ENCODE peak calls at places on chromosome 4, in four cellular contexts. One of them, this sample, is unnamed.

GRCh38 chr4:138455097-138455496 is 212.9 kb upstream of the SLC7A11 start:
- DNase-seq in WTC11: no peak
- DNase-seq in HepG2: no peak
- DNase-seq in GM12878: no peak
- DNase-seq in this sample: no peak

GRCh38 chr4:40307627-40308497 is 27.3 kb upstream of the CHRNA9 start:
- DNase-seq in HepG2: no peak
- DNase-seq in WTC11: no peak
- DNase-seq in GM12878: peak
- DNase-seq in this sample: peak

GRCh38 chr4:113101669-113102068 is 52.2 kb downstream of the ANK2 start:
- DNase-seq in HepG2: peak
- DNase-seq in GM12878: no peak
- DNase-seq in WTC11: no peak
- DNase-seq in this sample: no peak

GRCh38 chr4:68209003-68209402 is 36.5 kb downstream of the TMPRSS11B start:
- DNase-seq in GM12878: no peak
- DNase-seq in HepG2: no peak
- DNase-seq in WTC11: no peak
- DNase-seq in this sample: no peak

GRCh38 chr4:7434766-7435150 is at the start of gene PSAPL1:
- DNase-seq in HepG2: peak
- DNase-seq in GM12878: no peak
- DNase-seq in WTC11: peak
- DNase-seq in this sample: peak

GRCh38 chr4:80221161-80221560 is 23.9 kb downstream of the PRDM8 start:
- DNase-seq in GM12878: no peak
- DNase-seq in WTC11: no peak
- DNase-seq in HepG2: no peak
- DNase-seq in this sample: no peak

GRCh38 chr4:7815562-7815961 is 124.1 kb downstream of the AFAP1 start:
- DNase-seq in GM12878: no peak
- DNase-seq in HepG2: no peak
- DNase-seq in WTC11: no peak
- DNase-seq in this sample: no peak

GRCh38 chr4:185357220-185357619 is 38.5 kb downstream of the LRP2BP start:
- DNase-seq in WTC11: no peak
- DNase-seq in HepG2: no peak
- DNase-seq in GM12878: no peak
- DNase-seq in this sample: no peak

GRCh38 chr4:57158221-57158620 is 48.0 kb upstream of the IGFBP7 start:
- DNase-seq in HepG2: no peak
- DNase-seq in WTC11: no peak
- DNase-seq in GM12878: no peak
- DNase-seq in this sample: no peak

GRCh38 chr4:95268819-95269565 is 279.8 kb downstream of the UNC5C start:
- DNase-seq in GM12878: no peak
- DNase-seq in HepG2: no peak
- DNase-seq in WTC11: no peak
- DNase-seq in this sample: no peak

GRCh38 chr4:56908206-56909082 is 744 bp downstream of the REST start:
- DNase-seq in GM12878: no peak
- DNase-seq in HepG2: peak
- DNase-seq in WTC11: peak
- DNase-seq in this sample: peak

GRCh38 chr4:154119317-154119716 is 330.4 kb upstream of the SFRP2 start:
- DNase-seq in HepG2: no peak
- DNase-seq in GM12878: no peak
- DNase-seq in WTC11: peak
- DNase-seq in this sample: no peak

GRCh38 chr4:160319221-160319867 is 1216.5 kb downstream of the RAPGEF2 start:
- DNase-seq in WTC11: no peak
- DNase-seq in GM12878: no peak
- DNase-seq in HepG2: no peak
- DNase-seq in this sample: no peak

GRCh38 chr4:173138636-173139035 is 30.0 kb upstream of the GALNT7 start:
- DNase-seq in WTC11: no peak
- DNase-seq in HepG2: no peak
- DNase-seq in GM12878: no peak
- DNase-seq in this sample: no peak

GRCh38 chr4:164874791-164875190 is 2.2 kb upstream of the APELA start:
- DNase-seq in HepG2: no peak
- DNase-seq in WTC11: no peak
- DNase-seq in GM12878: no peak
- DNase-seq in this sample: no peak

GRCh38 chr4:44071959-44072955 is 376.4 kb downstream of the KCTD8 start:
- DNase-seq in WTC11: no peak
- DNase-seq in GM12878: no peak
- DNase-seq in HepG2: no peak
- DNase-seq in this sample: no peak

GRCh38 chr4:8688908-8689445 is 96.4 kb downstream of the CPZ start:
- DNase-seq in WTC11: peak
- DNase-seq in GM12878: no peak
- DNase-seq in HepG2: no peak
- DNase-seq in this sample: no peak

GRCh38 chr4:81422591-81422990 is 49.1 kb downstream of the RASGEF1B start:
- DNase-seq in HepG2: no peak
- DNase-seq in WTC11: no peak
- DNase-seq in GM12878: no peak
- DNase-seq in this sample: no peak

GRCh38 chr4:56655627-56656345 is 25.3 kb downstream of the HOPX start:
- DNase-seq in GM12878: no peak
- DNase-seq in WTC11: peak
- DNase-seq in HepG2: no peak
- DNase-seq in this sample: no peak

GRCh38 chr4:1464581-1465171 is 58.4 kb upstream of the NKX1-1 start:
- DNase-seq in HepG2: no peak
- DNase-seq in GM12878: no peak
- DNase-seq in WTC11: no peak
- DNase-seq in this sample: no peak

GRCh38 chr4:14289708-14290107 is 662.2 kb upstream of the BOD1L1 start:
- DNase-seq in GM12878: no peak
- DNase-seq in WTC11: no peak
- DNase-seq in HepG2: no peak
- DNase-seq in this sample: no peak

GRCh38 chr4:183107891-183108459 is 8.9 kb downstream of the WWC2 start:
- DNase-seq in HepG2: no peak
- DNase-seq in WTC11: no peak
- DNase-seq in GM12878: no peak
- DNase-seq in this sample: no peak

GRCh38 chr4:74374561-74375327 is 9.8 kb downstream of the EREG start:
- DNase-seq in HepG2: no peak
- DNase-seq in WTC11: no peak
- DNase-seq in GM12878: no peak
- DNase-seq in this sample: no peak

GRCh38 chr4:7459471-7459870 is 24.7 kb upstream of the PSAPL1 start:
- DNase-seq in WTC11: no peak
- DNase-seq in HepG2: no peak
- DNase-seq in GM12878: no peak
- DNase-seq in this sample: no peak

GRCh38 chr4:143700060-143700419 is 435 bp downstream of the FREM3 start:
- DNase-seq in GM12878: no peak
- DNase-seq in WTC11: peak
- DNase-seq in HepG2: no peak
- DNase-seq in this sample: no peak

GRCh38 chr4:102430511-102430910 is 70.6 kb upstream of the NFKB1 start:
- DNase-seq in GM12878: no peak
- DNase-seq in HepG2: no peak
- DNase-seq in WTC11: no peak
- DNase-seq in this sample: peak

GRCh38 chr4:20687894-20688293 is 12.4 kb upstream of the PACRGL start:
- DNase-seq in WTC11: no peak
- DNase-seq in HepG2: no peak
- DNase-seq in GM12878: no peak
- DNase-seq in this sample: no peak

GRCh38 chr4:1298461-1298860 is 8.8 kb downstream of the MAEA start:
- DNase-seq in GM12878: no peak
- DNase-seq in HepG2: no peak
- DNase-seq in WTC11: no peak
- DNase-seq in this sample: no peak

GRCh38 chr4:165248102-165248501 is 40.7 kb downstream of the KLHL2 start:
- DNase-seq in HepG2: no peak
- DNase-seq in GM12878: no peak
- DNase-seq in WTC11: no peak
- DNase-seq in this sample: no peak

GRCh38 chr4:113559947-113560346 is 201.6 kb downstream of the CAMK2D start:
- DNase-seq in WTC11: no peak
- DNase-seq in GM12878: no peak
- DNase-seq in HepG2: no peak
- DNase-seq in this sample: no peak

GRCh38 chr4:153792007-153792892 is 3.4 kb upstream of the SFRP2 start:
- DNase-seq in GM12878: no peak
- DNase-seq in HepG2: no peak
- DNase-seq in WTC11: peak
- DNase-seq in this sample: peak

GRCh38 chr4:122783301-122784215 is 43.1 kb upstream of the FGF2 start:
- DNase-seq in WTC11: peak
- DNase-seq in HepG2: peak
- DNase-seq in GM12878: no peak
- DNase-seq in this sample: no peak
- TF ChIP-seq CREM in WTC11: no peak
- TF ChIP-seq CREM in HepG2: no peak
- TF ChIP-seq CREM in GM12878: no peak
- TF ChIP-seq CREM in this sample: no peak

GRCh38 chr4:127211377-127212268 is 421.1 kb upstream of the INTU start:
- DNase-seq in HepG2: no peak
- DNase-seq in WTC11: no peak
- DNase-seq in GM12878: no peak
- DNase-seq in this sample: no peak

GRCh38 chr4:127212701-127213100 is 420.1 kb upstream of the INTU start:
- DNase-seq in GM12878: no peak
- DNase-seq in HepG2: no peak
- DNase-seq in WTC11: no peak
- DNase-seq in this sample: no peak

GRCh38 chr4:127212269-127212580 is 420.5 kb upstream of the INTU start:
- DNase-seq in GM12878: no peak
- DNase-seq in WTC11: no peak
- DNase-seq in HepG2: no peak
- DNase-seq in this sample: no peak

GRCh38 chr4:127209580-127210095 is 423.1 kb upstream of the INTU start:
- DNase-seq in HepG2: no peak
- DNase-seq in GM12878: no peak
- DNase-seq in WTC11: no peak
- DNase-seq in this sample: no peak

GRCh38 chr4:127210877-127211276 is 421.9 kb upstream of the INTU start:
- DNase-seq in HepG2: no peak
- DNase-seq in GM12878: no peak
- DNase-seq in WTC11: no peak
- DNase-seq in this sample: no peak
- TF ChIP-seq CREM in HepG2: no peak
- TF ChIP-seq CREM in GM12878: no peak
- TF ChIP-seq CREM in WTC11: no peak
- TF ChIP-seq CREM in this sample: no peak

GRCh38 chr4:110510282-110510681 is 34.3 kb downstream of the ENPEP start:
- DNase-seq in WTC11: no peak
- DNase-seq in GM12878: no peak
- DNase-seq in HepG2: no peak
- DNase-seq in this sample: no peak
- TF ChIP-seq CREM in WTC11: no peak
- TF ChIP-seq CREM in GM12878: no peak
- TF ChIP-seq CREM in HepG2: no peak
- TF ChIP-seq CREM in this sample: no peak

GRCh38 chr4:158599150-158599549 is 72.5 kb downstream of the C4orf46 start:
- DNase-seq in GM12878: no peak
- DNase-seq in HepG2: no peak
- DNase-seq in WTC11: no peak
- DNase-seq in this sample: no peak

GRCh38 chr4:158597879-158598596 is 73.6 kb downstream of the C4orf46 start:
- DNase-seq in HepG2: no peak
- DNase-seq in WTC11: no peak
- DNase-seq in GM12878: no peak
- DNase-seq in this sample: peak
- TF ChIP-seq CREM in HepG2: no peak
- TF ChIP-seq CREM in WTC11: no peak
- TF ChIP-seq CREM in GM12878: no peak
- TF ChIP-seq CREM in this sample: no peak

DNA sequence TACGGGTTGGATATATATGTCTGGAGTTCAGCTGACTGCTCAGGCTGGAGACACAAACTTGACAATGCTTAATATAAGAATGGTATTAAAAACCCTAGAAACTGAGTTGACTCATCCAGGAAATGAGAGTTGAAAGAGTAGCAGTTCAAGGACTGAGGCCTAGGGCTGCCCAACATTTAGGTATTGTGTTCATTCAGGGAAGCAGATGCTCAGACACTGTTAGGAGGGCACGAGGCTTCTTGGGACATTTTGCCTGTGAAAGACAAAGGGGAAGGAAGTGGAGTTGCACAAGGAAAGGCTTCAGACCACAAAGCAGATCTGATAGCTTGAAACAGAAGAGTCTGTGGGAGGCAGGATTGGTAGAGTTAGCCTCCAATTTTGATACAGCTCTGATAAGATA is 52.0 kb upstream of the HS3ST1 start:
- DNase-seq in GM12878: no peak
- DNase-seq in HepG2: no peak
- DNase-seq in WTC11: no peak
- DNase-seq in this sample: no peak
- TF ChIP-seq CREM in GM12878: no peak
- TF ChIP-seq CREM in HepG2: no peak
- TF ChIP-seq CREM in WTC11: no peak
- TF ChIP-seq CREM in this sample: no peak

DNA sequence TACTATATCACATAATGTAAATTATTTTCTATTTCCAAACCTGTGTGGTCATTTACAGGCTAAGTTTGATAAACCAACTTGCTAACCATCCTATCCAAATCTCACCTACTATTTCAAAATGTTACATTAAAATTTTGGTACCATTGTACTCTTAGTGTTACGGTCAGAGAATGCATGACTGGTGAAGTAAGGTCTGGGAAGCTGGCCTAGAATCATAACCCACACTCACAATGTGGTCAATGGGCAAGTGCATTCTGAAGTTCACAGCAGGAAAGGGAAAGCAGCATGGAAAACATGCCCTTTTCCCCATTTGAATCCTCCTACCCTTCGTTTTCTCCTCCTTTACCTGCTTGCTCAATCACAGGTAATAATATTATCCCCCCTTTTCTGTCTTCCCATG is 54.4 kb downstream of the PPP3CA start:
- DNase-seq in HepG2: no peak
- DNase-seq in GM12878: no peak
- DNase-seq in WTC11: no peak
- DNase-seq in this sample: no peak
- TF ChIP-seq CREM in HepG2: no peak
- TF ChIP-seq CREM in GM12878: no peak
- TF ChIP-seq CREM in WTC11: no peak
- TF ChIP-seq CREM in this sample: no peak

This sample was measured in K562.